ENCODE peak calls at places on chromosomes 2 and 18, in four cellular contexts. X, Q, E and K are unnamed samples.
A peak's percentile ranks its signal among the peaks of the same experiment; 100 is the strongest.

GRCh38 chr18:48929951-48930713 is 20.6 kb downstream of the SMAD7 start:
- DNase-seq in X (peak; percentile 86), Q (peak; percentile 84), E (peak; percentile 62), K (peak; percentile 88)

GRCh38 chr2:96768083-96768561 is 7.4 kb downstream of the CNNM4 start:
- DNase-seq in X (no peak), Q (peak; percentile 15), E (no peak), K (peak; percentile 77)

GRCh38 chr2:28393115-28393836 is 618 bp downstream of the FOSL2 start:
- DNase-seq in X (peak; percentile 72), Q (peak; percentile 76), E (peak; percentile 55), K (peak; percentile 67)

GRCh38 chr2:161782615-161783014 is 158.4 kb downstream of the SLC4A10 start:
- DNase-seq in X (no peak), Q (no peak), E (no peak), K (no peak)

GRCh38 chr18:56267334-56267733 is 371.1 kb downstream of the TXNL1 start:
- DNase-seq in X (no peak), Q (no peak), E (no peak), K (no peak)

GRCh38 chr2:16908671-16909070 is 243.0 kb upstream of the CYRIA start:
- DNase-seq in X (no peak), Q (no peak), E (no peak), K (no peak)

GRCh38 chr2:201715459-201715858 is 17.0 kb upstream of the MPP4 start:
- DNase-seq in X (peak; percentile 83), Q (no peak), E (no peak), K (peak; percentile 70)

GRCh38 chr2:218245214-218245613 is 15.6 kb upstream of the GPBAR1 start:
- DNase-seq in X (no peak), Q (no peak), E (no peak), K (no peak)

GRCh38 chr2:133673570-133673969 is 105.3 kb upstream of the NCKAP5 start:
- DNase-seq in X (no peak), Q (no peak), E (no peak), K (no peak)

GRCh38 chr2:4873328-4873727 is 818.9 kb upstream of the SOX11 start:
- DNase-seq in X (no peak), Q (no peak), E (no peak), K (no peak)

GRCh38 chr2:12321017-12321641 is 395.6 kb upstream of the TRIB2 start:
- DNase-seq in X (no peak), Q (peak; percentile 97), E (no peak), K (no peak)

GRCh38 chr2:204665244-204665643 is 120.0 kb downstream of the PARD3B start:
- DNase-seq in X (no peak), Q (peak; percentile 55), E (peak; percentile 30), K (no peak)

GRCh38 chr2:108388045-108388444 is 10.3 kb downstream of the SULT1C4 start:
- DNase-seq in X (no peak), Q (no peak), E (no peak), K (no peak)

GRCh38 chr18:13026583-13027270 is 35.6 kb downstream of the CEP192 start:
- DNase-seq in X (no peak), Q (no peak), E (no peak), K (no peak)

GRCh38 chr2:204434660-204435462 is 110.4 kb upstream of the PARD3B start:
- DNase-seq in X (no peak), Q (no peak), E (no peak), K (no peak)

GRCh38 chr2:237060518-237061312 is 25.0 kb upstream of the COPS8 start:
- DNase-seq in X (peak; percentile 60), Q (peak; percentile 83), E (peak; percentile 86), K (peak; percentile 45)

GRCh38 chr2:45055261-45055660 is 46.0 kb upstream of the SIX2 start:
- DNase-seq in X (no peak), Q (no peak), E (no peak), K (no peak)

GRCh38 chr2:95294579-95295250 is 2.4 kb upstream of the KCNIP3 start:
- DNase-seq in X (peak; percentile 66), Q (no peak), E (no peak), K (no peak)

GRCh38 chr2:5560981-5561380 is 131.2 kb upstream of the SOX11 start:
- DNase-seq in X (no peak), Q (no peak), E (no peak), K (no peak)

GRCh38 chr2:208407667-208408066 is 1.1 kb downstream of the PTH2R start:
- DNase-seq in X (peak; percentile 30), Q (peak; percentile 30), E (peak; percentile 69), K (no peak)

GRCh38 chr2:162731917-162732804 is 106.4 kb downstream of the KCNH7 start:
- DNase-seq in X (no peak), Q (no peak), E (no peak), K (no peak)

GRCh38 chr18:6679201-6679600 is 50.3 kb upstream of the ARHGAP28 start:
- DNase-seq in X (no peak), Q (no peak), E (no peak), K (no peak)

GRCh38 chr2:73004466-73004865 is 67.0 kb downstream of the SFXN5 start:
- DNase-seq in X (no peak), Q (no peak), E (no peak), K (no peak)

GRCh38 chr2:160499865-160500264 is 6.3 kb upstream of the RBMS1 start:
- DNase-seq in X (no peak), Q (no peak), E (no peak), K (no peak)

GRCh38 chr18:9619545-9619944 is 5.2 kb upstream of the PPP4R1 start:
- DNase-seq in X (no peak), Q (peak; percentile 80), E (no peak), K (no peak)

GRCh38 chr2:155223781-155224406 is 525.4 kb downstream of the KCNJ3 start:
- DNase-seq in X (no peak), Q (no peak), E (peak; percentile 40), K (no peak)

GRCh38 chr18:56702946-56703345 is 51.8 kb downstream of the WDR7 start:
- DNase-seq in X (peak; percentile 14), Q (peak; percentile 56), E (peak; percentile 65), K (peak; percentile 22)

DNA sequence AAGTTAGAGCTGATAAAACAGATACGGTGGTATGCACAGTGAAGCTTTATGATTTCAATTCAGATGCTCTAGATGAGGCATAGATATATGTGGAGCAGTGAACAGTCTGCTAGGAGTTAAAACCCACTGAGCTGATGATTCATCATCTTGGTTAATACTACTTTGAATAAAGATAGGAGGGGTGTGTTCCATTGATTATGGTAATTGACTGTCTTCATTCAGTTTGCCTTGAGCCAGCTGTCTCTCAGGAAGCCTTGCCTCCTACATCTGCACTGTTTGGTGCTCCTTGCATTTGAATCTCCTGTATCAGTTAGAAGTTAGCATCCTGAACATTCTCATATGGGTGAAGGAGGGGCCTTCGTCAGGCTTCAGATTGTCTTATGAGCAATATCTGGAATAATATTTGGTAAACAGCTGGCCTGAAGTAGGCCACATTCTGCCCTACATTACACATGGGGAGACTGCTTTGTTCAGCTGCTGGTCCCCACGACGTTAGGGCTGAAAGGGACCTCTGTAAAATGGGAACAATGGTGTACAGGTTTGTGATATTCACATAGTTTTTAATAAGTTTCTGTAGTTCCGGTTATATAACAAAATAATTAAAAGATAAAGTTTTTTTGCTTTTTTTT is 13.3 kb downstream of the MAP4K4 start:
- DNase-seq in X (no peak), Q (no peak), E (no peak), K (no peak)
- H3K4me1 ChIP-seq in X (peaks cover 46% of the 10 kb centered on the region), Q (peaks cover 11% of the 10 kb centered on the region), E (peaks cover 34% of the 10 kb centered on the region), K (peaks cover 7% of the 10 kb centered on the region)

DNA sequence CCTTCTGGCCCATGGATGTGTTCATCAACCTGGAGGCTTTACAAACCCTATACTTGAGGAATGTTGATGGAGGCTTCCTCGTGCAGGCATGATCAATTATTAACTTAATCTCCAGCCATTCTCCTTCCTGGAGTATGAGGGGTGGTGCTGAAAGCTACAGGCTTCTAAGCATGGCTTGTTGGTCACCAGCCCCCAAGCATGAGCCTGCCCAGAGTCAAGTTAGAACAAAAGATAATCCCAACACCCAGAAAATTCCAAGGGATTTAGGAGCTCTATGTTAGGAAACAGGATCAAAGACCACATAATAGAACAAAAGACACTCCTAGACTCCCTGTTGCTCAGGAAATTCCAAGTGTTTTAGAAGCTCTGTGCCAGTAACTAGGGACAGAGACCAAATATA is 63.1 kb downstream of the FAM171B start:
- DNase-seq in X (no peak), Q (no peak), E (peak; percentile 88), K (no peak)
- H3K27ac ChIP-seq in X (no peak overlapping the region), Q (no peak overlapping the region), E (no peak overlapping the region), K (no peak overlapping the region)

GRCh38 chr18:27845897-27846296 is 331.0 kb downstream of the CDH2 start:
- DNase-seq in X (no peak), Q (peak; percentile 11), E (no peak), K (no peak)
- H3K36me3 ChIP-seq in X (no peaks in the 10 kb centered on the region), Q (no peaks in the 10 kb centered on the region), E (no peaks in the 10 kb centered on the region), K (no peaks in the 10 kb centered on the region)

GRCh38 chr2:30283931-30284565 is 52.7 kb downstream of the LBH start:
- DNase-seq in X (no peak), Q (no peak), E (no peak), K (no peak)

GRCh38 chr2:30287190-30287589 is 55.9 kb downstream of the LBH start:
- DNase-seq in X (no peak), Q (no peak), E (no peak), K (no peak)

GRCh38 chr2:30287857-30288513 is 56.7 kb downstream of the LBH start:
- DNase-seq in X (no peak), Q (no peak), E (no peak), K (no peak)

GRCh38 chr2:30288576-30288975 is 57.2 kb downstream of the LBH start:
- DNase-seq in X (no peak), Q (no peak), E (no peak), K (no peak)

DNA sequence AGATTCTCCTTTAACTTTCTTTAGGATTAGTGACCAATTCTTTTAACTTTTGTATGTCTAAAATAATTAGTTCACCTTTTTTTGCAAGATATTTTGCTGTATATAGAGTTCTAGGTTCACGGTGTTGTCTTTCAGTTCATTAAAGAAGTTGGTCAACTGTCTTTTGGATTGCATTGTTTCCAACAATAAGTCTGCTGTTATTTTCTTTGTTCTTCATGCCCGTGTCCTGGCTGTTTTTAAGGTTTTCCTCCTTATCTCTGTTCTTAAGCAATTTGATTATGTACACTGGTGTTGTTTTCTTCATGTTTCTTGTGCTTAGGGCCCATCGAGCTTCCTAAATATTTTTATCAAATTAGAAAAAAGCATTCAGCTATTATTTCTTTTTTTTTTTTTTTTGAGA is 54.4 kb downstream of the LBH start:
- DNase-seq in X (no peak), Q (no peak), E (no peak), K (no peak)
- H3K4me1 ChIP-seq in X (peaks cover 5% of the 10 kb centered on the region), Q (peaks cover 13% of the 10 kb centered on the region), E (peaks cover 34% of the 10 kb centered on the region), K (no peaks in the 10 kb centered on the region)

DNA sequence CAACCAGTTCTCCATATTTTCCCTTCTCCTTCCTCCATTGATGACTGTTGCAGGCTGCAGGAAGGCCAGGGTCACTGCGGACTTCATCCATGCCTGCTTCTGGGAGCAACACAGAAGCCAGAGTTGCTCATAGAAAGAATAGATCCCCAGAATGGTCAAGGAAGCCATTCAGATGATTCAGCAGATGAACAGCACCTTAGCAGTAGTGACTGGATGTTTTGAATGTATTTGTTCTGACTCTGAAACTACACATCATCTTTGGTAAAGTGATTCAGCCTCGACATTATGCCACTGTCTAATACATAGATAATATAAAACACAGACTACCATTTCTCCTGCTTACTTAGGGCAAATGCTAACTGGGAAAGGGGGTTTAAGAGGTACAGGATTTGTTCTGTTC is 411.6 kb downstream of the RND3 start:
- DNase-seq in X (no peak), Q (no peak), E (no peak), K (no peak)
- H3K27ac ChIP-seq in X (no peak overlapping the region), Q (no peak overlapping the region), E (no peak overlapping the region), K (no peak overlapping the region)

GRCh38 chr2:26099933-26100332 is 66.0 kb downstream of the RAB10 start:
- DNase-seq in X (no peak), Q (no peak), E (no peak), K (no peak)
- H3K36me3 ChIP-seq in X (no peaks in the 10 kb centered on the region), Q (no peaks in the 10 kb centered on the region), E (peaks cover 7% of the 10 kb centered on the region), K (peaks cover 6% of the 10 kb centered on the region)